ENCODE peak calls at places on chromosomes 1 and 21, in ten cellular contexts. One of them, this sample, is unnamed.

GRCh38 chr1:42847721-42848470 is 1.5 kb downstream of the ZNF691 start:
- DNase-seq in NCI-H1092: no peak
- DNase-seq in activated CD4-positive, alpha-beta T cell treated with anti-CD3 and anti-CD28 coated beads, Interleukin-2, amount 50 U/mL, for 1 hour: no peak
- DNase-seq in ACHN: no peak
- DNase-seq in neural crest cell: no peak
- DNase-seq in stimulated activated CD4-positive, alpha-beta T cell treated with anti-CD3 and anti-CD28 coated beads, Interleukin-15, amount 100 ng/mL, for 1 hour: no peak
- DNase-seq in amygdala: no peak
- DNase-seq in HCT116: no peak
- DNase-seq in stimulated activated CD8-positive, alpha-beta memory T cell treated with anti-CD3 and anti-CD28 coated beads, Interleukin-15, amount 100 ng/mL, for 1 hour: no peak
- DNase-seq in AG08395: no peak
- DNase-seq in this sample: no peak

GRCh38 chr1:76577818-76578185 is 289.5 kb upstream of the ST6GALNAC5 start:
- DNase-seq in amygdala: no peak
- DNase-seq in neural crest cell: no peak
- DNase-seq in HCT116: no peak
- DNase-seq in activated CD4-positive, alpha-beta T cell treated with anti-CD3 and anti-CD28 coated beads, Interleukin-2, amount 50 U/mL, for 1 hour: no peak
- DNase-seq in stimulated activated CD4-positive, alpha-beta T cell treated with anti-CD3 and anti-CD28 coated beads, Interleukin-15, amount 100 ng/mL, for 1 hour: no peak
- DNase-seq in AG08395: no peak
- DNase-seq in ACHN: no peak
- DNase-seq in stimulated activated CD8-positive, alpha-beta memory T cell treated with anti-CD3 and anti-CD28 coated beads, Interleukin-15, amount 100 ng/mL, for 1 hour: no peak
- DNase-seq in NCI-H1092: no peak
- DNase-seq in this sample: no peak

GRCh38 chr1:26626994-26627393 is 68.8 kb upstream of the ARID1A start:
- DNase-seq in NCI-H1092: no peak
- DNase-seq in AG08395: no peak
- DNase-seq in stimulated activated CD8-positive, alpha-beta memory T cell treated with anti-CD3 and anti-CD28 coated beads, Interleukin-15, amount 100 ng/mL, for 1 hour: no peak
- DNase-seq in ACHN: no peak
- DNase-seq in neural crest cell: no peak
- DNase-seq in stimulated activated CD4-positive, alpha-beta T cell treated with anti-CD3 and anti-CD28 coated beads, Interleukin-15, amount 100 ng/mL, for 1 hour: no peak
- DNase-seq in amygdala: no peak
- DNase-seq in HCT116: no peak
- DNase-seq in activated CD4-positive, alpha-beta T cell treated with anti-CD3 and anti-CD28 coated beads, Interleukin-2, amount 50 U/mL, for 1 hour: no peak
- DNase-seq in this sample: no peak

GRCh38 chr1:62271932-62272728 is 47.1 kb downstream of the KANK4 start:
- DNase-seq in HCT116: no peak
- DNase-seq in amygdala: no peak
- DNase-seq in neural crest cell: no peak
- DNase-seq in stimulated activated CD4-positive, alpha-beta T cell treated with anti-CD3 and anti-CD28 coated beads, Interleukin-15, amount 100 ng/mL, for 1 hour: no peak
- DNase-seq in activated CD4-positive, alpha-beta T cell treated with anti-CD3 and anti-CD28 coated beads, Interleukin-2, amount 50 U/mL, for 1 hour: peak
- DNase-seq in AG08395: peak
- DNase-seq in ACHN: no peak
- DNase-seq in stimulated activated CD8-positive, alpha-beta memory T cell treated with anti-CD3 and anti-CD28 coated beads, Interleukin-15, amount 100 ng/mL, for 1 hour: no peak
- DNase-seq in NCI-H1092: no peak
- DNase-seq in this sample: no peak

GRCh38 chr21:35829014-35829525 is 231.3 kb downstream of the SETD4 start:
- DNase-seq in AG08395: no peak
- DNase-seq in neural crest cell: no peak
- DNase-seq in NCI-H1092: peak
- DNase-seq in stimulated activated CD8-positive, alpha-beta memory T cell treated with anti-CD3 and anti-CD28 coated beads, Interleukin-15, amount 100 ng/mL, for 1 hour: no peak
- DNase-seq in HCT116: no peak
- DNase-seq in activated CD4-positive, alpha-beta T cell treated with anti-CD3 and anti-CD28 coated beads, Interleukin-2, amount 50 U/mL, for 1 hour: no peak
- DNase-seq in amygdala: no peak
- DNase-seq in ACHN: no peak
- DNase-seq in stimulated activated CD4-positive, alpha-beta T cell treated with anti-CD3 and anti-CD28 coated beads, Interleukin-15, amount 100 ng/mL, for 1 hour: no peak
- DNase-seq in this sample: no peak

GRCh38 chr1:11238311-11238710 is 24.0 kb downstream of the MTOR start:
- DNase-seq in HCT116: no peak
- DNase-seq in AG08395: no peak
- DNase-seq in activated CD4-positive, alpha-beta T cell treated with anti-CD3 and anti-CD28 coated beads, Interleukin-2, amount 50 U/mL, for 1 hour: no peak
- DNase-seq in neural crest cell: no peak
- DNase-seq in NCI-H1092: no peak
- DNase-seq in stimulated activated CD4-positive, alpha-beta T cell treated with anti-CD3 and anti-CD28 coated beads, Interleukin-15, amount 100 ng/mL, for 1 hour: no peak
- DNase-seq in ACHN: no peak
- DNase-seq in amygdala: no peak
- DNase-seq in stimulated activated CD8-positive, alpha-beta memory T cell treated with anti-CD3 and anti-CD28 coated beads, Interleukin-15, amount 100 ng/mL, for 1 hour: no peak
- DNase-seq in this sample: no peak

GRCh38 chr1:55626326-55626725 is 411.2 kb upstream of the USP24 start:
- DNase-seq in AG08395: no peak
- DNase-seq in stimulated activated CD8-positive, alpha-beta memory T cell treated with anti-CD3 and anti-CD28 coated beads, Interleukin-15, amount 100 ng/mL, for 1 hour: no peak
- DNase-seq in activated CD4-positive, alpha-beta T cell treated with anti-CD3 and anti-CD28 coated beads, Interleukin-2, amount 50 U/mL, for 1 hour: no peak
- DNase-seq in ACHN: no peak
- DNase-seq in stimulated activated CD4-positive, alpha-beta T cell treated with anti-CD3 and anti-CD28 coated beads, Interleukin-15, amount 100 ng/mL, for 1 hour: no peak
- DNase-seq in HCT116: no peak
- DNase-seq in neural crest cell: no peak
- DNase-seq in amygdala: no peak
- DNase-seq in NCI-H1092: no peak
- DNase-seq in this sample: no peak

GRCh38 chr1:113811353-113811887 is 856 bp downstream of the RSBN1 start:
- DNase-seq in stimulated activated CD4-positive, alpha-beta T cell treated with anti-CD3 and anti-CD28 coated beads, Interleukin-15, amount 100 ng/mL, for 1 hour: peak
- DNase-seq in neural crest cell: peak
- DNase-seq in amygdala: peak
- DNase-seq in NCI-H1092: no peak
- DNase-seq in activated CD4-positive, alpha-beta T cell treated with anti-CD3 and anti-CD28 coated beads, Interleukin-2, amount 50 U/mL, for 1 hour: peak
- DNase-seq in HCT116: no peak
- DNase-seq in stimulated activated CD8-positive, alpha-beta memory T cell treated with anti-CD3 and anti-CD28 coated beads, Interleukin-15, amount 100 ng/mL, for 1 hour: no peak
- DNase-seq in AG08395: peak
- DNase-seq in ACHN: peak
- DNase-seq in this sample: peak

GRCh38 chr1:230758705-230759354 is 11.6 kb downstream of the CAPN9 start:
- DNase-seq in AG08395: peak
- DNase-seq in HCT116: no peak
- DNase-seq in activated CD4-positive, alpha-beta T cell treated with anti-CD3 and anti-CD28 coated beads, Interleukin-2, amount 50 U/mL, for 1 hour: no peak
- DNase-seq in NCI-H1092: peak
- DNase-seq in neural crest cell: no peak
- DNase-seq in ACHN: no peak
- DNase-seq in stimulated activated CD4-positive, alpha-beta T cell treated with anti-CD3 and anti-CD28 coated beads, Interleukin-15, amount 100 ng/mL, for 1 hour: no peak
- DNase-seq in amygdala: no peak
- DNase-seq in stimulated activated CD8-positive, alpha-beta memory T cell treated with anti-CD3 and anti-CD28 coated beads, Interleukin-15, amount 100 ng/mL, for 1 hour: no peak
- DNase-seq in this sample: peak

GRCh38 chr1:17671741-17672140 is 83.4 kb upstream of the ACTL8 start:
- DNase-seq in neural crest cell: no peak
- DNase-seq in stimulated activated CD8-positive, alpha-beta memory T cell treated with anti-CD3 and anti-CD28 coated beads, Interleukin-15, amount 100 ng/mL, for 1 hour: no peak
- DNase-seq in NCI-H1092: peak
- DNase-seq in activated CD4-positive, alpha-beta T cell treated with anti-CD3 and anti-CD28 coated beads, Interleukin-2, amount 50 U/mL, for 1 hour: no peak
- DNase-seq in AG08395: no peak
- DNase-seq in amygdala: no peak
- DNase-seq in ACHN: no peak
- DNase-seq in stimulated activated CD4-positive, alpha-beta T cell treated with anti-CD3 and anti-CD28 coated beads, Interleukin-15, amount 100 ng/mL, for 1 hour: no peak
- DNase-seq in HCT116: no peak
- DNase-seq in this sample: peak

GRCh38 chr1:84031928-84032327 is 33.0 kb upstream of the TTLL7 start:
- DNase-seq in ACHN: no peak
- DNase-seq in stimulated activated CD4-positive, alpha-beta T cell treated with anti-CD3 and anti-CD28 coated beads, Interleukin-15, amount 100 ng/mL, for 1 hour: no peak
- DNase-seq in AG08395: no peak
- DNase-seq in HCT116: no peak
- DNase-seq in stimulated activated CD8-positive, alpha-beta memory T cell treated with anti-CD3 and anti-CD28 coated beads, Interleukin-15, amount 100 ng/mL, for 1 hour: no peak
- DNase-seq in amygdala: no peak
- DNase-seq in neural crest cell: no peak
- DNase-seq in activated CD4-positive, alpha-beta T cell treated with anti-CD3 and anti-CD28 coated beads, Interleukin-2, amount 50 U/mL, for 1 hour: no peak
- DNase-seq in NCI-H1092: no peak
- DNase-seq in this sample: no peak

GRCh38 chr1:38044224-38045215 is 2.1 kb downstream of the POU3F1 start:
- DNase-seq in ACHN: no peak
- DNase-seq in HCT116: no peak
- DNase-seq in stimulated activated CD8-positive, alpha-beta memory T cell treated with anti-CD3 and anti-CD28 coated beads, Interleukin-15, amount 100 ng/mL, for 1 hour: no peak
- DNase-seq in NCI-H1092: no peak
- DNase-seq in AG08395: no peak
- DNase-seq in activated CD4-positive, alpha-beta T cell treated with anti-CD3 and anti-CD28 coated beads, Interleukin-2, amount 50 U/mL, for 1 hour: no peak
- DNase-seq in stimulated activated CD4-positive, alpha-beta T cell treated with anti-CD3 and anti-CD28 coated beads, Interleukin-15, amount 100 ng/mL, for 1 hour: no peak
- DNase-seq in amygdala: no peak
- DNase-seq in neural crest cell: no peak
- DNase-seq in this sample: peak

GRCh38 chr1:156465747-156466365 is 34.7 kb downstream of the MEF2D start:
- DNase-seq in stimulated activated CD8-positive, alpha-beta memory T cell treated with anti-CD3 and anti-CD28 coated beads, Interleukin-15, amount 100 ng/mL, for 1 hour: no peak
- DNase-seq in ACHN: peak
- DNase-seq in NCI-H1092: no peak
- DNase-seq in AG08395: no peak
- DNase-seq in neural crest cell: no peak
- DNase-seq in HCT116: no peak
- DNase-seq in amygdala: no peak
- DNase-seq in stimulated activated CD4-positive, alpha-beta T cell treated with anti-CD3 and anti-CD28 coated beads, Interleukin-15, amount 100 ng/mL, for 1 hour: no peak
- DNase-seq in activated CD4-positive, alpha-beta T cell treated with anti-CD3 and anti-CD28 coated beads, Interleukin-2, amount 50 U/mL, for 1 hour: no peak
- DNase-seq in this sample: no peak

GRCh38 chr1:184854456-184855180 is 100.0 kb upstream of the EDEM3 start:
- DNase-seq in amygdala: no peak
- DNase-seq in NCI-H1092: no peak
- DNase-seq in activated CD4-positive, alpha-beta T cell treated with anti-CD3 and anti-CD28 coated beads, Interleukin-2, amount 50 U/mL, for 1 hour: no peak
- DNase-seq in HCT116: no peak
- DNase-seq in stimulated activated CD4-positive, alpha-beta T cell treated with anti-CD3 and anti-CD28 coated beads, Interleukin-15, amount 100 ng/mL, for 1 hour: no peak
- DNase-seq in AG08395: peak
- DNase-seq in stimulated activated CD8-positive, alpha-beta memory T cell treated with anti-CD3 and anti-CD28 coated beads, Interleukin-15, amount 100 ng/mL, for 1 hour: no peak
- DNase-seq in neural crest cell: no peak
- DNase-seq in ACHN: no peak
- DNase-seq in this sample: no peak

GRCh38 chr1:202291961-202292712 is 49.6 kb downstream of the UBE2T start:
- DNase-seq in neural crest cell: no peak
- DNase-seq in amygdala: no peak
- DNase-seq in HCT116: no peak
- DNase-seq in stimulated activated CD8-positive, alpha-beta memory T cell treated with anti-CD3 and anti-CD28 coated beads, Interleukin-15, amount 100 ng/mL, for 1 hour: no peak
- DNase-seq in AG08395: peak
- DNase-seq in NCI-H1092: no peak
- DNase-seq in activated CD4-positive, alpha-beta T cell treated with anti-CD3 and anti-CD28 coated beads, Interleukin-2, amount 50 U/mL, for 1 hour: no peak
- DNase-seq in ACHN: peak
- DNase-seq in stimulated activated CD4-positive, alpha-beta T cell treated with anti-CD3 and anti-CD28 coated beads, Interleukin-15, amount 100 ng/mL, for 1 hour: no peak
- DNase-seq in this sample: no peak

GRCh38 chr1:173113015-173113741 is 62.4 kb upstream of the TNFSF18 start:
- DNase-seq in AG08395: peak
- DNase-seq in stimulated activated CD4-positive, alpha-beta T cell treated with anti-CD3 and anti-CD28 coated beads, Interleukin-15, amount 100 ng/mL, for 1 hour: no peak
- DNase-seq in HCT116: peak
- DNase-seq in NCI-H1092: no peak
- DNase-seq in stimulated activated CD8-positive, alpha-beta memory T cell treated with anti-CD3 and anti-CD28 coated beads, Interleukin-15, amount 100 ng/mL, for 1 hour: no peak
- DNase-seq in amygdala: no peak
- DNase-seq in neural crest cell: no peak
- DNase-seq in activated CD4-positive, alpha-beta T cell treated with anti-CD3 and anti-CD28 coated beads, Interleukin-2, amount 50 U/mL, for 1 hour: no peak
- DNase-seq in ACHN: no peak
- DNase-seq in this sample: no peak

GRCh38 chr1:225882008-225882698 is at the start of gene TMEM63A:
- DNase-seq in HCT116: peak
- DNase-seq in activated CD4-positive, alpha-beta T cell treated with anti-CD3 and anti-CD28 coated beads, Interleukin-2, amount 50 U/mL, for 1 hour: peak
- DNase-seq in amygdala: peak
- DNase-seq in neural crest cell: peak
- DNase-seq in NCI-H1092: no peak
- DNase-seq in ACHN: peak
- DNase-seq in AG08395: peak
- DNase-seq in stimulated activated CD4-positive, alpha-beta T cell treated with anti-CD3 and anti-CD28 coated beads, Interleukin-15, amount 100 ng/mL, for 1 hour: peak
- DNase-seq in stimulated activated CD8-positive, alpha-beta memory T cell treated with anti-CD3 and anti-CD28 coated beads, Interleukin-15, amount 100 ng/mL, for 1 hour: peak
- DNase-seq in this sample: peak

GRCh38 chr1:53663525-53664300 is 75.3 kb downstream of the GLIS1 start:
- DNase-seq in stimulated activated CD4-positive, alpha-beta T cell treated with anti-CD3 and anti-CD28 coated beads, Interleukin-15, amount 100 ng/mL, for 1 hour: no peak
- DNase-seq in NCI-H1092: no peak
- DNase-seq in stimulated activated CD8-positive, alpha-beta memory T cell treated with anti-CD3 and anti-CD28 coated beads, Interleukin-15, amount 100 ng/mL, for 1 hour: no peak
- DNase-seq in amygdala: peak
- DNase-seq in neural crest cell: no peak
- DNase-seq in AG08395: no peak
- DNase-seq in ACHN: no peak
- DNase-seq in activated CD4-positive, alpha-beta T cell treated with anti-CD3 and anti-CD28 coated beads, Interleukin-2, amount 50 U/mL, for 1 hour: no peak
- DNase-seq in HCT116: no peak
- DNase-seq in this sample: peak

GRCh38 chr1:202501281-202501680 is 152.8 kb downstream of the PPP1R12B start:
- DNase-seq in amygdala: no peak
- DNase-seq in neural crest cell: no peak
- DNase-seq in ACHN: peak
- DNase-seq in stimulated activated CD8-positive, alpha-beta memory T cell treated with anti-CD3 and anti-CD28 coated beads, Interleukin-15, amount 100 ng/mL, for 1 hour: no peak
- DNase-seq in AG08395: peak
- DNase-seq in NCI-H1092: no peak
- DNase-seq in stimulated activated CD4-positive, alpha-beta T cell treated with anti-CD3 and anti-CD28 coated beads, Interleukin-15, amount 100 ng/mL, for 1 hour: no peak
- DNase-seq in activated CD4-positive, alpha-beta T cell treated with anti-CD3 and anti-CD28 coated beads, Interleukin-2, amount 50 U/mL, for 1 hour: no peak
- DNase-seq in HCT116: peak
- DNase-seq in this sample: no peak

GRCh38 chr1:36160949-36161485 is 5.1 kb downstream of the MAP7D1 start:
- DNase-seq in neural crest cell: peak
- DNase-seq in activated CD4-positive, alpha-beta T cell treated with anti-CD3 and anti-CD28 coated beads, Interleukin-2, amount 50 U/mL, for 1 hour: peak
- DNase-seq in stimulated activated CD4-positive, alpha-beta T cell treated with anti-CD3 and anti-CD28 coated beads, Interleukin-15, amount 100 ng/mL, for 1 hour: peak
- DNase-seq in ACHN: peak
- DNase-seq in AG08395: peak
- DNase-seq in HCT116: no peak
- DNase-seq in amygdala: peak
- DNase-seq in stimulated activated CD8-positive, alpha-beta memory T cell treated with anti-CD3 and anti-CD28 coated beads, Interleukin-15, amount 100 ng/mL, for 1 hour: no peak
- DNase-seq in NCI-H1092: no peak
- DNase-seq in this sample: peak

GRCh38 chr1:74732960-74733615 is at the start of the genes CRYZ and TYW3:
- DNase-seq in HCT116: peak
- DNase-seq in stimulated activated CD4-positive, alpha-beta T cell treated with anti-CD3 and anti-CD28 coated beads, Interleukin-15, amount 100 ng/mL, for 1 hour: peak
- DNase-seq in AG08395: peak
- DNase-seq in ACHN: peak
- DNase-seq in activated CD4-positive, alpha-beta T cell treated with anti-CD3 and anti-CD28 coated beads, Interleukin-2, amount 50 U/mL, for 1 hour: peak
- DNase-seq in stimulated activated CD8-positive, alpha-beta memory T cell treated with anti-CD3 and anti-CD28 coated beads, Interleukin-15, amount 100 ng/mL, for 1 hour: peak
- DNase-seq in neural crest cell: peak
- DNase-seq in amygdala: peak
- DNase-seq in NCI-H1092: peak
- DNase-seq in this sample: peak

GRCh38 chr1:88736633-88737248 is 52.7 kb downstream of the PKN2 start:
- DNase-seq in stimulated activated CD8-positive, alpha-beta memory T cell treated with anti-CD3 and anti-CD28 coated beads, Interleukin-15, amount 100 ng/mL, for 1 hour: no peak
- DNase-seq in HCT116: peak
- DNase-seq in NCI-H1092: no peak
- DNase-seq in stimulated activated CD4-positive, alpha-beta T cell treated with anti-CD3 and anti-CD28 coated beads, Interleukin-15, amount 100 ng/mL, for 1 hour: no peak
- DNase-seq in activated CD4-positive, alpha-beta T cell treated with anti-CD3 and anti-CD28 coated beads, Interleukin-2, amount 50 U/mL, for 1 hour: no peak
- DNase-seq in amygdala: no peak
- DNase-seq in AG08395: peak
- DNase-seq in ACHN: peak
- DNase-seq in neural crest cell: no peak
- DNase-seq in this sample: no peak

GRCh38 chr1:37793773-37794371 is at the start of gene MANEAL:
- DNase-seq in stimulated activated CD8-positive, alpha-beta memory T cell treated with anti-CD3 and anti-CD28 coated beads, Interleukin-15, amount 100 ng/mL, for 1 hour: no peak
- DNase-seq in HCT116: peak
- DNase-seq in NCI-H1092: peak
- DNase-seq in amygdala: no peak
- DNase-seq in activated CD4-positive, alpha-beta T cell treated with anti-CD3 and anti-CD28 coated beads, Interleukin-2, amount 50 U/mL, for 1 hour: peak
- DNase-seq in AG08395: peak
- DNase-seq in neural crest cell: peak
- DNase-seq in ACHN: peak
- DNase-seq in stimulated activated CD4-positive, alpha-beta T cell treated with anti-CD3 and anti-CD28 coated beads, Interleukin-15, amount 100 ng/mL, for 1 hour: no peak
- DNase-seq in this sample: peak

GRCh38 chr1:41260768-41261167 is 18.7 kb upstream of the SCMH1 start:
- DNase-seq in AG08395: no peak
- DNase-seq in activated CD4-positive, alpha-beta T cell treated with anti-CD3 and anti-CD28 coated beads, Interleukin-2, amount 50 U/mL, for 1 hour: no peak
- DNase-seq in ACHN: no peak
- DNase-seq in neural crest cell: no peak
- DNase-seq in amygdala: no peak
- DNase-seq in NCI-H1092: no peak
- DNase-seq in stimulated activated CD8-positive, alpha-beta memory T cell treated with anti-CD3 and anti-CD28 coated beads, Interleukin-15, amount 100 ng/mL, for 1 hour: no peak
- DNase-seq in HCT116: no peak
- DNase-seq in stimulated activated CD4-positive, alpha-beta T cell treated with anti-CD3 and anti-CD28 coated beads, Interleukin-15, amount 100 ng/mL, for 1 hour: no peak
- DNase-seq in this sample: no peak

GRCh38 chr21:39359382-39359781 is 10.5 kb upstream of the HMGN1 start:
- DNase-seq in stimulated activated CD8-positive, alpha-beta memory T cell treated with anti-CD3 and anti-CD28 coated beads, Interleukin-15, amount 100 ng/mL, for 1 hour: no peak
- DNase-seq in ACHN: no peak
- DNase-seq in amygdala: no peak
- DNase-seq in stimulated activated CD4-positive, alpha-beta T cell treated with anti-CD3 and anti-CD28 coated beads, Interleukin-15, amount 100 ng/mL, for 1 hour: no peak
- DNase-seq in HCT116: no peak
- DNase-seq in NCI-H1092: no peak
- DNase-seq in neural crest cell: no peak
- DNase-seq in activated CD4-positive, alpha-beta T cell treated with anti-CD3 and anti-CD28 coated beads, Interleukin-2, amount 50 U/mL, for 1 hour: no peak
- DNase-seq in AG08395: no peak
- DNase-seq in this sample: no peak

GRCh38 chr1:160113407-160113806 is 2.2 kb upstream of the ATP1A2 start:
- DNase-seq in ACHN: no peak
- DNase-seq in AG08395: no peak
- DNase-seq in neural crest cell: no peak
- DNase-seq in stimulated activated CD4-positive, alpha-beta T cell treated with anti-CD3 and anti-CD28 coated beads, Interleukin-15, amount 100 ng/mL, for 1 hour: no peak
- DNase-seq in activated CD4-positive, alpha-beta T cell treated with anti-CD3 and anti-CD28 coated beads, Interleukin-2, amount 50 U/mL, for 1 hour: no peak
- DNase-seq in NCI-H1092: no peak
- DNase-seq in stimulated activated CD8-positive, alpha-beta memory T cell treated with anti-CD3 and anti-CD28 coated beads, Interleukin-15, amount 100 ng/mL, for 1 hour: no peak
- DNase-seq in HCT116: no peak
- DNase-seq in amygdala: no peak
- DNase-seq in this sample: no peak

GRCh38 chr21:44520326-44521300 is 19.4 kb downstream of the KRTAP10-1 start:
- DNase-seq in amygdala: no peak
- DNase-seq in activated CD4-positive, alpha-beta T cell treated with anti-CD3 and anti-CD28 coated beads, Interleukin-2, amount 50 U/mL, for 1 hour: no peak
- DNase-seq in AG08395: no peak
- DNase-seq in stimulated activated CD8-positive, alpha-beta memory T cell treated with anti-CD3 and anti-CD28 coated beads, Interleukin-15, amount 100 ng/mL, for 1 hour: no peak
- DNase-seq in ACHN: no peak
- DNase-seq in NCI-H1092: no peak
- DNase-seq in HCT116: no peak
- DNase-seq in neural crest cell: no peak
- DNase-seq in stimulated activated CD4-positive, alpha-beta T cell treated with anti-CD3 and anti-CD28 coated beads, Interleukin-15, amount 100 ng/mL, for 1 hour: no peak
- DNase-seq in this sample: no peak